ENCODE peak calls at places on chromosomes 1 and 21, in nine cellular contexts. R is NCI-H510A; M is HEK293T; L is cardiac fibroblast; P is upper lobe of left lung; K is T follicular helper cell; C is tibial artery; Y is stimulated activated CD4-positive, alpha-beta T cell treated with anti-CD3 and anti-CD28 coated beads, Interleukin-15, amount 100 ng/mL, for 1 hour; T is H54. V is an unnamed sample.
A peak's percentile ranks its signal among the peaks of the same experiment; 100 is the strongest.

GRCh38 chr1:86435327-86435726 is 11.4 kb downstream of the CLCA2 start:
- DNase-seq in R (no peak), M (no peak), L (no peak), P (no peak), K (no peak), C (no peak), Y (no peak), T (no peak), V (no peak)

GRCh38 chr21:34702341-34702807 is 33.6 kb downstream of the CLIC6 start:
- DNase-seq in R (no peak), M (no peak), L (peak; percentile 75), P (no peak), K (no peak), C (peak; percentile 72), Y (no peak), T (no peak), V (peak; percentile 6)

GRCh38 chr21:45850181-45850580 is 131.4 kb upstream of the COL6A1 start:
- DNase-seq in R (no peak), M (no peak), L (no peak), P (no peak), K (no peak), C (no peak), Y (no peak), T (no peak), V (no peak)

GRCh38 chr1:232142403-232143314 is 487.3 kb downstream of the SIPA1L2 start:
- DNase-seq in R (no peak), M (no peak), L (peak; percentile 86), P (no peak), K (no peak), C (peak; percentile 36), Y (no peak), T (peak; percentile 34), V (peak; percentile 19)

GRCh38 chr1:24735156-24735618 is 10.1 kb upstream of the CLIC4 start:
- DNase-seq in R (no peak), M (no peak), L (no peak), P (no peak), K (no peak), C (no peak), Y (no peak), T (no peak), V (no peak)

GRCh38 chr1:47434051-47434842 is 3.6 kb upstream of the FOXD2 start:
- DNase-seq in R (no peak), M (no peak), L (peak; percentile 53), P (peak; percentile 54), K (no peak), C (peak; percentile 46), Y (no peak), T (no peak), V (peak; percentile 51)

GRCh38 chr1:16293568-16293967 is 56.6 kb upstream of the CPLANE2 start:
- DNase-seq in R (no peak), M (no peak), L (no peak), P (no peak), K (no peak), C (no peak), Y (no peak), T (no peak), V (no peak)

GRCh38 chr1:34918609-34919561 is 10.6 kb downstream of the DLGAP3 start:
- DNase-seq in R (peak; percentile 26), M (no peak), L (peak; percentile 4), P (no peak), K (no peak), C (no peak), Y (no peak), T (no peak), V (no peak)

GRCh38 chr21:17446737-17447136 is 66.1 kb upstream of the CXADR start:
- DNase-seq in R (no peak), M (no peak), L (no peak), P (peak; percentile 29), K (no peak), C (no peak), Y (no peak), T (no peak), V (no peak)

GRCh38 chr1:77829851-77830250 is 50.4 kb downstream of the MIGA1 start:
- DNase-seq in R (no peak), M (no peak), L (no peak), P (no peak), K (no peak), C (no peak), Y (no peak), T (no peak), V (no peak)

GRCh38 chr1:24898152-24898908 is 31.7 kb downstream of the RUNX3 start:
- DNase-seq in R (no peak), M (peak; percentile 76), L (peak; percentile 49), P (peak; percentile 68), K (no peak), C (peak; percentile 25), Y (no peak), T (no peak), V (peak; percentile 7)

GRCh38 chr1:175572932-175573871 is 170.2 kb downstream of the TNR start:
- DNase-seq in R (peak; percentile 79), M (no peak), L (no peak), P (no peak), K (no peak), C (no peak), Y (no peak), T (no peak), V (no peak)

GRCh38 chr1:24191860-24192259 is 4.8 kb upstream of the IFNLR1 start:
- DNase-seq in R (no peak), M (no peak), L (peak; percentile 67), P (peak; percentile 57), K (no peak), C (no peak), Y (no peak), T (peak; percentile 59), V (no peak)

GRCh38 chr21:35478096-35479080 is 429.3 kb upstream of the RUNX1 start:
- DNase-seq in R (no peak), M (no peak), L (peak; percentile 76), P (no peak), K (no peak), C (no peak), Y (no peak), T (peak; percentile 21), V (no peak)

GRCh38 chr1:184563308-184563707 is 176.5 kb downstream of the C1orf21 start:
- DNase-seq in R (no peak), M (no peak), L (peak; percentile 64), P (no peak), K (no peak), C (no peak), Y (no peak), T (peak; percentile 5), V (peak; percentile 68)

GRCh38 chr1:29767769-29768425 is 531.6 kb downstream of the PTPRU start:
- DNase-seq in R (no peak), M (no peak), L (no peak), P (no peak), K (no peak), C (no peak), Y (no peak), T (no peak), V (no peak)

GRCh38 chr1:209409786-209410185 is 173.7 kb upstream of the CAMK1G start:
- DNase-seq in R (no peak), M (no peak), L (peak; percentile 93), P (no peak), K (no peak), C (no peak), Y (no peak), T (no peak), V (no peak)